ENCODE peak calls at places on chromosomes 5 and 9, in four cellular contexts. L is K562, V is HepG2, W is GM12878. Q is an unnamed sample.

GRCh38 chr5:1668141-1668721 is 131.4 kb downstream of the MRPL36 start:
- DNase-seq in L (peak), V (no peak), W (no peak), Q (peak)

GRCh38 chr9:26329974-26330373 is 562.6 kb downstream of the CAAP1 start:
- DNase-seq in L (no peak), V (peak), W (no peak), Q (no peak)

GRCh38 chr5:16464664-16465543 is 696 bp downstream of the ZNF622 start:
- DNase-seq in L (no peak), V (no peak), W (no peak), Q (no peak)

GRCh38 chr9:109254317-109254716 is 66.5 kb downstream of the EPB41L4B start:
- DNase-seq in L (no peak), V (no peak), W (no peak), Q (no peak)

GRCh38 chr9:92242115-92242778 is 51.2 kb downstream of the IARS1 start:
- DNase-seq in L (no peak), V (no peak), W (no peak), Q (no peak)

GRCh38 chr5:172943283-172943841 is 15.9 kb upstream of the RPL26L1 start:
- DNase-seq in L (peak), V (no peak), W (no peak), Q (peak)

GRCh38 chr5:43889238-43889637 is 286.3 kb downstream of the NNT start:
- DNase-seq in L (no peak), V (no peak), W (no peak), Q (no peak)

GRCh38 chr9:79489241-79490000 is 82.3 kb upstream of the TLE4 start:
- DNase-seq in L (no peak), V (peak), W (no peak), Q (no peak)

GRCh38 chr5:71748360-71748759 is 29.3 kb downstream of the CARTPT start:
- DNase-seq in L (no peak), V (no peak), W (no peak), Q (no peak)

GRCh38 chr5:65831276-65831675 is 95.1 kb upstream of the ERBIN start:
- DNase-seq in L (no peak), V (no peak), W (no peak), Q (no peak)

GRCh38 chr5:157651623-157652376 is 438 bp downstream of the SOX30 start:
- DNase-seq in L (no peak), V (no peak), W (peak), Q (peak)

GRCh38 chr5:171869956-171870355 is 84.3 kb downstream of the SMIM23 start:
- DNase-seq in L (no peak), V (no peak), W (no peak), Q (no peak)

GRCh38 chr5:168865973-168866372 is 286.8 kb upstream of the PANK3 start:
- DNase-seq in L (no peak), V (no peak), W (no peak), Q (peak)

GRCh38 chr5:55708732-55709131 is 3.4 kb downstream of the SLC38A9 start:
- DNase-seq in L (no peak), V (no peak), W (no peak), Q (no peak)

GRCh38 chr5:126481243-126481642 is 58.0 kb downstream of the GRAMD2B start:
- DNase-seq in L (no peak), V (no peak), W (no peak), Q (no peak)

GRCh38 chr5:153755913-153756500 is 265.5 kb downstream of the GRIA1 start:
- DNase-seq in L (no peak), V (no peak), W (no peak), Q (no peak)

GRCh38 chr5:36152324-36153298 is 700 bp downstream of the SKP2 start:
- DNase-seq in L (peak), V (no peak), W (no peak), Q (no peak)

GRCh38 chr5:93596676-93597441 is 13.8 kb downstream of the NR2F1 start:
- DNase-seq in L (peak), V (peak), W (no peak), Q (peak)

GRCh38 chr9:108865037-108865436 is 3.0 kb downstream of the ACTL7A start:
- DNase-seq in L (no peak), V (no peak), W (no peak), Q (no peak)

GRCh38 chr5:38453506-38453905 is 102.9 kb downstream of the LIFR start:
- DNase-seq in L (no peak), V (no peak), W (peak), Q (no peak)

GRCh38 chr5:139138790-139139189 is 59.4 kb downstream of the SIL1 start:
- DNase-seq in L (no peak), V (peak), W (no peak), Q (no peak)

GRCh38 chr5:67676863-67677262 is 480.3 kb upstream of the CD180 start:
- DNase-seq in L (no peak), V (no peak), W (no peak), Q (no peak)

GRCh38 chr5:146825033-146825432 is 53.5 kb downstream of the PPP2R2B start:
- DNase-seq in L (no peak), V (peak), W (no peak), Q (peak)

GRCh38 chr9:89716559-89716958 is 111.7 kb downstream of the GADD45G start:
- DNase-seq in L (no peak), V (no peak), W (no peak), Q (no peak)

GRCh38 chr9:107733530-107733907 is 243.9 kb upstream of the KLF4 start:
- DNase-seq in L (no peak), V (no peak), W (no peak), Q (no peak)

GRCh38 chr5:56375011-56375410 is 141.9 kb upstream of the ANKRD55 start:
- DNase-seq in L (no peak), V (no peak), W (no peak), Q (no peak)

GRCh38 chr9:113543286-113544000 is 79.9 kb downstream of the RGS3 start:
- DNase-seq in L (no peak), V (no peak), W (no peak), Q (no peak)
- TF ChIP-seq SP1 in L (no peak), V (no peak), W (no peak), Q (no peak)

DNA sequence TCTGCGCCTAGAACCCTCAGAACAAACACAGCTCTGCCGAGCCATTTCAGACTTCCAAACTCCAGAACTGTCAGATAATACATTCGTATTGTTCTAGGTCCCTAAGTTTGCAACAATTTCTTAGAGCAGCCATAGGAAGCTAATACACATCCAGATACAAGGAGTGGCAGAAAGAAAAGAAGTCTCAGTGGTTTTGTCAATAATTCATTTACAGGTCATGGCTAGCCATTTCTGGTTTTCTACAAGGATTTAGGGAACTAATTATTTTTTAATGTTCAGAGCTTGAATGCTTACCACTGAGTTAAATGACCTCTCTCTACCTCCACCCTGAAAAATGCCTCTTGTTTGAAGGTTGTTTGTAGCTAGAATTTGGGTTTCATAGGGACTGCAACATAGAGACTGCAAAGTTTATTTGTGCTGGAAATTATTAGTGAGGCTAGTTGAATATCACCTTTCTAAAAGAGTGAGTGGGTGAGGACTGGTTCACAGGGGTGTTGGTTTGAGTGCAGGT is 15.5 kb upstream of the ERMP1 start:
- DNase-seq in L (no peak), V (no peak), W (no peak), Q (no peak)
- TF ChIP-seq ESRRA in L (no peak), V (no peak), W (no peak), Q (no peak)

GRCh38 chr5:142253938-142254895 is 70.6 kb downstream of the SPRY4 start:
- DNase-seq in L (no peak), V (no peak), W (no peak), Q (no peak)
- TF ChIP-seq SP1 in L (no peak), V (no peak), W (no peak), Q (no peak)

GRCh38 chr5:134203630-134204029 is 22.2 kb downstream of the PPP2CA start:
- DNase-seq in L (no peak), V (no peak), W (no peak), Q (no peak)
- TF ChIP-seq ESRRA in L (no peak), V (no peak), W (no peak), Q (no peak)

GRCh38 chr9:17081351-17081750 is 53.5 kb upstream of the CNTLN start:
- DNase-seq in L (no peak), V (no peak), W (no peak), Q (no peak)

GRCh38 chr9:17081814-17082213 is 53.0 kb upstream of the CNTLN start:
- DNase-seq in L (no peak), V (no peak), W (no peak), Q (no peak)

GRCh38 chr9:17082343-17082742 is 52.5 kb upstream of the CNTLN start:
- DNase-seq in L (no peak), V (no peak), W (no peak), Q (peak)
- TF ChIP-seq SP1 in L (no peak), V (no peak), W (no peak), Q (no peak)

DNA sequence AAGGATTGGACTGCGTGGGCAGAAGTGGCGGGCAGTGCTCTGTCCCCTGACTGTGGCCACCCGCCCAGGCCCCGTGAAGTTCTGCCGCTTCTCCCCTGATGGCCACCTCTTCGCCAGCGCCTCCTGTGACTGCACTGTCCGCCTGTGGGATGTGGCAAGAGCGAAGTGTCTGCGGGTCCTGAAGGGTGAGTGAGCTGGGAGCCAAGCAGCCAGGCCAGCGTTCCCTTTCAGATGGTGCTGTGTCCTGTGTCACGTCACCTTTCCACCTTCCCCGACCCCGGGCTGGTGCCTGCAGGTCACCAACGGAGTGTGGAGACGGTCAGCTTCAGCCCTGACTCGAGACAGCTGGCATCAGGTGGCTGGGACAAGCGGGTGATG is 2.3 kb downstream of the WDR38 start:
- DNase-seq in L (no peak), V (no peak), W (no peak), Q (no peak)
- TF ChIP-seq ESRRA in L (no peak), V (no peak), W (no peak), Q (no peak)

GRCh38 chr5:155259648-155260047 is 246.1 kb downstream of the KIF4B start:
- DNase-seq in L (no peak), V (no peak), W (no peak), Q (no peak)
- TF ChIP-seq SP1 in L (no peak), V (no peak), W (no peak), Q (no peak)

DNA sequence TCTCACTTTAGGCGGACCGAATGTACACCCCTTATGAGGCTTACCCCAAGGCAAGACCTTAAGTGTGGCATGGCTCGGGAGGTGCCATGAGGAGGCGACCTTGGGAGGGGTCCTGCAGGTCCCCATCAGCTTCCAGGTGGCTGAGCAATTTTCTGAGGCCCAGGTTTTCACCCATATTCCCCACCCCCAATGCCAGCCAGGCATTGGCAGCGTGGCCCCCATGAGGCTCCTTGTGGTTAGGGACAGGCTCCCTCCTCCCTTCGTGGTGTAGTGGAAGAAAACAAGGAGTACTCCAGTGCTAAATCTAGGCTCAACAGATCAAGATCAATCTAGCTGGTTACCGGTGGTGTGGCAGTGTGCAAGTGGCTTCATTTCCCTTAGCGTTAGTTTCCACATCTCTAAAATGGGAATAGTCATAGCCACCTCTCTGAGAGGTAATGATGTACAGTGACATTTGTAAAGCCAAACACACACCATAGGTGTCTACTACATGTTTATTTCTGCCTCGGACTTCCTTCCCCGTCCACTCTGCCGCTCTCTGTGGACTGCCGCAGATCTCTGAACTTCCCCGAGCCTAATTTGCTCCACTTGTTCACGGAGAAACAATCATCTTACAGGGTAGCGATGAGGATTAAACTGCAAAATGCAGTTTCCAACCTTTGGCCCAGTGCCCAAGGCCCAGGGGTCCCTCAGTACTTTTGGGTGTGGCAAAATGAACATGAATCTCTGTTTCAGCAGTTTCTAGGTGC is 8.4 kb downstream of the LHX2 start:
- DNase-seq in L (no peak), V (no peak), W (no peak), Q (no peak)
- TF ChIP-seq ESRRA in L (no peak), V (no peak), W (no peak), Q (no peak)

GRCh38 chr5:82162568-82162967 is 115.6 kb downstream of the RPS23 start:
- DNase-seq in L (no peak), V (no peak), W (no peak), Q (no peak)

GRCh38 chr5:82163459-82164108 is 114.6 kb downstream of the RPS23 start:
- DNase-seq in L (no peak), V (no peak), W (no peak), Q (no peak)

GRCh38 chr5:82159014-82159413 is 119.1 kb downstream of the RPS23 start:
- DNase-seq in L (no peak), V (no peak), W (no peak), Q (no peak)

GRCh38 chr5:82164109-82164956 is 113.8 kb downstream of the RPS23 start:
- DNase-seq in L (no peak), V (no peak), W (no peak), Q (no peak)

GRCh38 chr5:82160948-82161347 is 117.2 kb downstream of the RPS23 start:
- DNase-seq in L (no peak), V (no peak), W (no peak), Q (no peak)
- TF ChIP-seq SP1 in L (no peak), V (no peak), W (no peak), Q (no peak)